ENCODE peak calls at places on chromosomes 16 and 17, in ten cellular contexts. N, H, C, Z, A, P, U, K, S and W are unnamed samples.

GRCh38 chr16:89775223-89775622 is 41.2 kb downstream of the FANCA start:
- DNase-seq in Z (no peak), K (no peak), A (no peak), S (no peak), H (no peak), U (no peak), N (no peak), C (no peak), P (no peak), W (no peak)

GRCh38 chr16:57804111-57804837 is 2.0 kb upstream of the KIFC3 start:
- DNase-seq in H (no peak), P (no peak), K (no peak), A (no peak), C (no peak), N (no peak), S (no peak), Z (peak; percentile 63), U (no peak), W (no peak)

GRCh38 chr17:75020331-75021110 is 8.1 kb downstream of the MRPL58 start:
- DNase-seq in U (no peak), Z (peak; percentile 86), N (no peak), C (no peak), P (no peak), S (no peak), K (no peak), A (no peak), H (no peak), W (no peak)

GRCh38 chr17:46033392-46033791 is 34.3 kb downstream of the STH start:
- DNase-seq in U (no peak), Z (no peak), A (no peak), H (no peak), S (no peak), C (no peak), N (no peak), K (no peak), P (no peak), W (no peak)

GRCh38 chr16:23088018-23088417 is 61.2 kb downstream of the USP31 start:
- DNase-seq in Z (no peak), C (no peak), H (no peak), P (no peak), U (no peak), A (no peak), K (no peak), N (no peak), S (no peak), W (no peak)

GRCh38 chr17:17126131-17127110 is 79.7 kb downstream of the PLD6 start:
- DNase-seq in H (no peak), S (no peak), N (no peak), U (no peak), Z (peak; percentile 38), P (no peak), A (no peak), K (no peak), C (no peak), W (peak; percentile 52)

GRCh38 chr16:89004209-89004831 is 27.3 kb upstream of the CBFA2T3 start:
- DNase-seq in A (no peak), K (no peak), C (no peak), N (no peak), U (peak; percentile 59), P (no peak), S (no peak), Z (no peak), H (no peak), W (no peak)

GRCh38 chr16:81707411-81708321 is 71.4 kb upstream of the PLCG2 start:
- DNase-seq in N (no peak), A (no peak), U (no peak), Z (no peak), C (no peak), K (no peak), S (no peak), H (peak; percentile 64), P (no peak), W (peak; percentile 97)

GRCh38 chr16:17469011-17469741 is 1.6 kb downstream of the XYLT1 start:
- DNase-seq in U (no peak), P (no peak), S (no peak), H (no peak), N (no peak), A (peak; percentile 30), K (no peak), Z (no peak), C (peak; percentile 51), W (no peak)

GRCh38 chr16:3152022-3152272 is 17.1 kb downstream of the ZNF213 start:
- DNase-seq in A (no peak), C (no peak), U (no peak), K (no peak), P (no peak), S (no peak), N (no peak), H (no peak), Z (no peak), W (peak; percentile 83)

GRCh38 chr17:305090-305976 is 47.3 kb downstream of the RPH3AL start:
- DNase-seq in C (no peak), H (no peak), U (no peak), A (no peak), S (no peak), Z (no peak), P (no peak), N (no peak), K (no peak), W (no peak)

GRCh38 chr16:83627996-83628395 is 179.8 kb upstream of the HSBP1 start:
- DNase-seq in U (no peak), K (no peak), H (no peak), A (no peak), N (no peak), Z (no peak), C (no peak), S (no peak), P (no peak), W (no peak)

GRCh38 chr17:67151717-67152116 is 93.3 kb downstream of the HELZ start:
- DNase-seq in H (no peak), U (no peak), S (no peak), A (no peak), C (peak; percentile 24), K (no peak), Z (no peak), P (no peak), N (no peak), W (no peak)

GRCh38 chr17:48490391-48491026 is 40.3 kb downstream of the HOXB1 start:
- DNase-seq in U (no peak), K (no peak), Z (no peak), S (no peak), N (no peak), P (no peak), C (no peak), A (no peak), H (no peak), W (no peak)

GRCh38 chr17:16081507-16082087 is 82.0 kb downstream of the TTC19 start:
- DNase-seq in N (no peak), C (no peak), P (no peak), K (no peak), A (no peak), H (no peak), Z (no peak), U (no peak), S (no peak), W (no peak)

GRCh38 chr16:84761448-84762368 is 58.1 kb upstream of the CRISPLD2 start:
- DNase-seq in S (no peak), U (no peak), H (peak; percentile 67), P (no peak), K (no peak), A (no peak), Z (no peak), C (no peak), N (no peak), W (no peak)

GRCh38 chr16:80806957-80807356 is 2.6 kb upstream of the CDYL2 start:
- DNase-seq in P (peak; percentile 53), Z (no peak), S (peak; percentile 10), U (no peak), K (no peak), N (peak; percentile 67), H (no peak), A (peak; percentile 11), C (peak; percentile 5), W (no peak)

GRCh38 chr17:48530887-48531272 is at the start of gene HOXB1:
- DNase-seq in C (no peak), U (no peak), H (no peak), K (no peak), N (no peak), P (no peak), A (no peak), S (no peak), Z (no peak), W (no peak)

GRCh38 chr17:73357318-73357717 is 45.5 kb upstream of the CDC42EP4 start:
- DNase-seq in C (no peak), K (no peak), Z (no peak), N (no peak), S (no peak), A (no peak), H (no peak), U (no peak), P (no peak), W (no peak)

GRCh38 chr17:73953206-73954033 is 250.1 kb upstream of the RPL38 start:
- DNase-seq in P (no peak), N (no peak), Z (no peak), A (no peak), H (no peak), K (no peak), S (no peak), U (no peak), C (no peak), W (no peak)

GRCh38 chr17:35892091-35892637 is 12.0 kb upstream of the CCL5 start:
- DNase-seq in N (peak; percentile 44), H (no peak), Z (no peak), C (no peak), K (no peak), S (no peak), P (peak; percentile 48), U (peak; percentile 50), A (no peak), W (no peak)

GRCh38 chr17:28989028-28989427 is 16.8 kb downstream of the SEZ6 start:
- DNase-seq in P (no peak), U (no peak), C (no peak), H (no peak), S (no peak), A (no peak), Z (no peak), K (no peak), N (no peak), W (no peak)

GRCh38 chr17:81002409-81003361 is 11.0 kb downstream of the CHMP6 start:
- DNase-seq in S (no peak), H (no peak), U (no peak), N (no peak), P (no peak), Z (peak; percentile 44), C (peak; percentile 55), A (no peak), K (peak; percentile 79), W (peak; percentile 30)

GRCh38 chr17:69672924-69673323 is 258.4 kb downstream of the MAP2K6 start:
- DNase-seq in S (no peak), Z (no peak), U (no peak), K (no peak), C (peak; percentile 6), H (no peak), N (no peak), P (no peak), A (no peak), W (peak; percentile 32)

GRCh38 chr17:68424188-68424587 is 33.1 kb downstream of the WIPI1 start:
- DNase-seq in H (no peak), P (no peak), U (no peak), C (no peak), K (no peak), S (no peak), N (no peak), Z (no peak), A (no peak), W (no peak)

GRCh38 chr16:29705030-29705429 is 26.1 kb downstream of the QPRT start:
- DNase-seq in U (no peak), A (no peak), S (no peak), K (no peak), N (no peak), P (no peak), H (no peak), C (no peak), Z (no peak), W (no peak)

GRCh38 chr16:71338632-71339031 is 19.9 kb upstream of the CALB2 start:
- DNase-seq in A (no peak), C (no peak), N (no peak), P (no peak), H (no peak), U (no peak), K (no peak), Z (no peak), S (no peak), W (no peak)

GRCh38 chr16:77213542-77214108 is 14.4 kb downstream of the SYCE1L start:
- DNase-seq in U (no peak), A (peak; percentile 37), C (peak; percentile 71), N (no peak), K (no peak), H (no peak), Z (no peak), S (no peak), P (no peak), W (no peak)